ENCODE peak calls at places on chromosomes 3 and 15, in six cellular contexts. C is mesendoderm, F is neuronal stem cell, L is H9, R is mesenchymal stem cell, W is H1. I is an unnamed sample.

GRCh38 chr15:64693134-64693533 is 82.3 kb downstream of the RBPMS2 start:
- DNase-seq in C (no peak), F (no peak), L (no peak), R (peak), W (no peak), I (peak)

GRCh38 chr3:31448035-31448881 is 84.5 kb upstream of the STT3B start:
- DNase-seq in C (peak), F (no peak), L (peak), R (no peak), W (peak), I (peak)

GRCh38 chr3:15347104-15347736 is 14.8 kb upstream of the SH3BP5 start:
- DNase-seq in C (no peak), F (no peak), L (no peak), R (no peak), W (no peak), I (no peak)

GRCh38 chr3:43317461-43318316 is 31.3 kb downstream of the SNRK start:
- DNase-seq in C (peak), F (no peak), L (no peak), R (peak), W (no peak), I (no peak)

GRCh38 chr3:105830836-105831235 is 38.0 kb downstream of the CBLB start:
- DNase-seq in C (no peak), F (no peak), L (no peak), R (no peak), W (no peak), I (no peak)

GRCh38 chr3:47035645-47036044 is 56.2 kb downstream of the NBEAL2 start:
- DNase-seq in C (no peak), F (no peak), L (no peak), R (peak), W (no peak), I (peak)

GRCh38 chr15:38455096-38455495 is 1.2 kb downstream of the FAM98B start:
- DNase-seq in C (no peak), F (no peak), L (no peak), R (peak), W (no peak), I (peak)

GRCh38 chr3:129428020-129428381 is 435 bp downstream of the EFCAB12 start:
- DNase-seq in C (peak), F (no peak), L (no peak), R (no peak), W (no peak), I (no peak)

GRCh38 chr3:66101901-66102300 is 63.2 kb upstream of the MAGI1 start:
- DNase-seq in C (no peak), F (no peak), L (no peak), R (no peak), W (no peak), I (no peak)

GRCh38 chr3:61560452-61561373 is 658 bp upstream of the PTPRG start:
- DNase-seq in C (peak), F (peak), L (peak), R (peak), W (peak), I (peak)

GRCh38 chr3:29683306-29683993 is 402.6 kb downstream of the RBMS3 start:
- DNase-seq in C (peak), F (no peak), L (no peak), R (peak), W (no peak), I (peak)

GRCh38 chr3:128340904-128341555 is 125.7 kb downstream of the DNAJB8 start:
- DNase-seq in C (no peak), F (no peak), L (no peak), R (no peak), W (no peak), I (no peak)

GRCh38 chr3:188037116-188037718 is 116.7 kb upstream of the LPP start:
- DNase-seq in C (peak), F (no peak), L (peak), R (peak), W (no peak), I (peak)

GRCh38 chr3:114294940-114295480 is 1.2 kb downstream of the TIGIT start:
- DNase-seq in C (peak), F (no peak), L (no peak), R (no peak), W (no peak), I (no peak)

GRCh38 chr3:115836944-115837343 is 213.6 kb downstream of the GAP43 start:
- DNase-seq in C (peak), F (no peak), L (no peak), R (peak), W (no peak), I (peak)

GRCh38 chr15:69146724-69147435 is 13.6 kb upstream of the GLCE start:
- DNase-seq in C (no peak), F (no peak), L (no peak), R (no peak), W (peak), I (no peak)

GRCh38 chr3:10995871-10996270 is 3.3 kb downstream of the SLC6A1 start:
- DNase-seq in C (no peak), F (no peak), L (no peak), R (no peak), W (no peak), I (no peak)

GRCh38 chr15:27570746-27571145 is 528.4 kb downstream of the OCA2 start:
- DNase-seq in C (no peak), F (no peak), L (no peak), R (no peak), W (no peak), I (no peak)

GRCh38 chr3:11764931-11765363 is 81.7 kb downstream of the TAMM41 start:
- DNase-seq in C (no peak), F (no peak), L (no peak), R (peak), W (no peak), I (peak)

GRCh38 chr3:149016242-149016641 is 24.9 kb downstream of the GYG1 start:
- DNase-seq in C (no peak), F (no peak), L (no peak), R (no peak), W (no peak), I (no peak)

GRCh38 chr3:123533554-123534159 is 51.2 kb downstream of the HACD2 start:
- DNase-seq in C (no peak), F (no peak), L (no peak), R (peak), W (no peak), I (peak)

GRCh38 chr3:144496116-144496835 is 524.7 kb downstream of the DIPK2A start:
- DNase-seq in C (no peak), F (no peak), L (no peak), R (no peak), W (no peak), I (no peak)

GRCh38 chr3:83002869-83003445 is 1241.5 kb upstream of the GBE1 start:
- DNase-seq in C (no peak), F (no peak), L (no peak), R (no peak), W (no peak), I (no peak)

GRCh38 chr3:128804817-128805166 is 74.6 kb upstream of the ACAD9 start:
- DNase-seq in C (no peak), F (no peak), L (no peak), R (no peak), W (no peak), I (no peak)

GRCh38 chr3:8624612-8625011 is 20.0 kb downstream of the SSUH2 start:
- DNase-seq in C (no peak), F (no peak), L (no peak), R (no peak), W (no peak), I (no peak)

GRCh38 chr3:112643621-112644236 is 2.8 kb upstream of the CCDC80 start:
- DNase-seq in C (no peak), F (no peak), L (no peak), R (no peak), W (no peak), I (no peak)

GRCh38 chr3:185152433-185153169 is at the start of gene C3orf70:
- DNase-seq in C (peak), F (peak), L (peak), R (peak), W (peak), I (peak)

GRCh38 chr3:59759298-59760169 is 709.7 kb upstream of the CFAP20DC start:
- DNase-seq in C (no peak), F (no peak), L (no peak), R (no peak), W (no peak), I (no peak)

GRCh38 chr3:140011086-140011485 is 76.1 kb downstream of the CLSTN2 start:
- DNase-seq in C (no peak), F (no peak), L (no peak), R (no peak), W (no peak), I (no peak)
- H2BK15ac ChIP-seq in C (no peak), F (no peak), L (no peak), R (no peak), W (no peak), I (no peak)

DNA sequence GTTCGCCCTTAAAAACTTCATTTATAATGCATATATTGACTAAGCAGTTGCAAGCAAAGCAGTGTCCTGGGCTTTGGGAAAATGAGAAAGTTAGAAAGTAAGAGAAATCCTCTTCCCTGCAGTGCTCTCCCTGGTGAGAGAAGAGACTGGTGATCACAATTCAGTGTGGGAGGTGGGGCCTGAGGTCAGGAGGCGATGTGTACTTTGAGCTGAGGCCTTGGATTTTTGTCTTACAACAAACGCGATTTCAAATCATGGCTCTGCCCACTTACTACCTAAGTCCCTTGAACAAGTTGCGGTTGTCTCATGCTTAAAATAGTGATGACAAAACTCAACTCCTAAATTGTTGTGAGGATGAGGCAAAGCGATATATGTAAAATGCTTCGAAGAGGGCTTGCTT is 316.3 kb upstream of the NECTIN3 start:
- DNase-seq in C (no peak), F (no peak), L (no peak), R (no peak), W (no peak), I (no peak)
- H2BK5ac ChIP-seq in C (no peak), F (no peak), L (no peak), R (no peak), W (no peak), I (no peak)

GRCh38 chr3:194687638-194688206 is 2.0 kb downstream of the FAM43A start:
- DNase-seq in C (peak), F (peak), L (peak), R (peak), W (peak), I (peak)

GRCh38 chr3:194690501-194691372 is 5.1 kb downstream of the FAM43A start:
- DNase-seq in C (peak), F (no peak), L (no peak), R (no peak), W (no peak), I (peak)

GRCh38 chr3:194688946-194689345 is 3.3 kb downstream of the FAM43A start:
- DNase-seq in C (no peak), F (no peak), L (no peak), R (no peak), W (no peak), I (no peak)

GRCh38 chr3:194688207-194688711 is 2.6 kb downstream of the FAM43A start:
- DNase-seq in C (peak), F (peak), L (peak), R (peak), W (no peak), I (peak)

DNA sequence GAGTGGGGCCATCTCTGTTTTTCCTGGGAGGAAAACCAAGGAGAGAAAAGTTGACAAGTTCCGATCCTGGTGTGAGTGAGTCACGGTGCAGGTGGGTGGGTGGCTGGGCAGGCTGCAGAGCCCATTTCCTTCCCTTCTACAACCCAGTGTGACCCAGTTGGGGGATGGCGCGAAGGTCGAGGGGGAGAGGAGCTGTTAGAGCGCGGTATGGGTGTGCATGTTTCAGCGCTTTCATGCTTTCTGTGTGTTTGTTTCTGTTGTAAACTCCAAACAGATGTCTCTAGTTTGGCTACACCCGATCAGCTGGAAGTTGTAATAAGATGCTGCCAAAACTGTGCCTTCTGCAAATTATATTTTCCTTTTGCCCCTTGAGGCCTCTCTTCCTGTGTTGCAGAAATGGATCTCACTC is 3.8 kb downstream of the FAM43A start:
- DNase-seq in C (peak), F (no peak), L (no peak), R (peak), W (no peak), I (peak)
- H2BK15ac ChIP-seq in C (no peak), F (peak), L (no peak), R (no peak), W (no peak), I (no peak)

GRCh38 chr3:118978393-118978758 is 56.3 kb downstream of the IGSF11 start:
- DNase-seq in C (no peak), F (no peak), L (no peak), R (no peak), W (no peak), I (no peak)
- H2BK5ac ChIP-seq in C (no peak), F (no peak), L (no peak), R (no peak), W (no peak), I (no peak)

DNA sequence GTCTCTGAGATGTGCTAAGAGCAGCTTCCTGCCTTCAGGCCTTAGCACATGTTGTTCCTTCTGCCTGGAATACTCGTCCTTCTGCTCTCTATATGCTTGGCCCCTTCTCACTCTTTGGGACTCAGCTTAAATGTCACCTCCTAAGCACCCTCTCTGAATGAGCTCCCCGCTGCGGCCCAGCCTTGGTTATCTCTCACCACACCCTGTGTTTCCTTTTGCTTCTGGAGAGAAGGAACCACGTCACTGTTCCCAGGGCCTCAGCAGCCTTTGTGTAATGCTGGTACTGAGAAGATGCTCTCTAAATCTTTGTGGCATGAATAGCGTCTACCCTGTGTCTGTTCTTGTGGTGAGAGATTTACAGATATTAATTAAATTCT is 2.2 kb downstream of the FAH start:
- DNase-seq in C (no peak), F (no peak), L (no peak), R (peak), W (no peak), I (no peak)
- H2BK15ac ChIP-seq in C (no peak), F (no peak), L (no peak), R (peak), W (peak), I (no peak)

GRCh38 chr15:74383286-74383685 is 15.8 kb upstream of the CYP11A1 start:
- DNase-seq in C (no peak), F (no peak), L (no peak), R (no peak), W (no peak), I (no peak)

GRCh38 chr15:74384566-74385441 is 17.4 kb upstream of the CYP11A1 start:
- DNase-seq in C (peak), F (no peak), L (no peak), R (no peak), W (no peak), I (no peak)

GRCh38 chr15:74385442-74386132 is 18.1 kb upstream of the CYP11A1 start:
- DNase-seq in C (no peak), F (no peak), L (no peak), R (no peak), W (no peak), I (no peak)

GRCh38 chr15:74382004-74382816 is 14.8 kb upstream of the CYP11A1 start:
- DNase-seq in C (peak), F (peak), L (peak), R (peak), W (peak), I (peak)

GRCh38 chr15:74383695-74384565 is 16.5 kb upstream of the CYP11A1 start:
- DNase-seq in C (no peak), F (no peak), L (no peak), R (no peak), W (no peak), I (peak)
- H2BK5ac ChIP-seq in C (no peak), F (no peak), L (no peak), R (no peak), W (no peak), I (peak)

GRCh38 chr3:23446301-23446700 is 243.2 kb downstream of the UBE2E2 start:
- DNase-seq in C (peak), F (no peak), L (no peak), R (no peak), W (no peak), I (no peak)
- H2BK15ac ChIP-seq in C (no peak), F (no peak), L (no peak), R (no peak), W (no peak), I (no peak)